ENCODE peak calls at places on chromosome 4, in eight cellular contexts. V, H, G, D, U, B, A and I are unnamed samples. For H3K36me3, the result is how much of the 10 kb centered on the place peaks cover.

GRCh38 chr4:140372607-140373327 is 679 bp upstream of the SCOC start:
- DNase-seq in V (peak), H (no peak), G (peak), D (peak), U (peak), B (peak), A (no peak), I (no peak)

GRCh38 chr4:82017680-82018079 is 356.1 kb downstream of the HNRNPD start:
- DNase-seq in V (no peak), H (no peak), G (peak), D (no peak), U (no peak), B (peak), A (no peak), I (peak)

GRCh38 chr4:131551306-131551705 is 1597.8 kb upstream of the PCDH10 start:
- DNase-seq in V (no peak), H (no peak), G (no peak), D (no peak), U (no peak), B (no peak), A (no peak), I (no peak)

GRCh38 chr4:151783867-151784266 is 23.1 kb upstream of the GATB start:
- DNase-seq in V (no peak), H (no peak), G (no peak), D (no peak), U (no peak), B (no peak), A (no peak), I (peak)

GRCh38 chr4:58514299-58514698 is 1404.1 kb upstream of the IGFBP7 start:
- DNase-seq in V (no peak), H (no peak), G (no peak), D (no peak), U (no peak), B (no peak), A (no peak), I (no peak)

GRCh38 chr4:87041142-87041541 is 106.3 kb downstream of the AFF1 start:
- DNase-seq in V (no peak), H (no peak), G (no peak), D (no peak), U (no peak), B (peak), A (no peak), I (peak)

GRCh38 chr4:73662709-73663546 is 42.7 kb upstream of the RASSF6 start:
- DNase-seq in V (no peak), H (no peak), G (no peak), D (no peak), U (no peak), B (peak), A (no peak), I (peak)

GRCh38 chr4:166655705-166656104 is 578.6 kb downstream of the SPOCK3 start:
- DNase-seq in V (no peak), H (no peak), G (no peak), D (no peak), U (no peak), B (no peak), A (no peak), I (no peak)

GRCh38 chr4:116599859-116600258 is 485.5 kb downstream of the TRAM1L1 start:
- DNase-seq in V (no peak), H (peak), G (no peak), D (no peak), U (no peak), B (no peak), A (peak), I (no peak)

GRCh38 chr4:110518889-110519490 is 43.0 kb downstream of the ENPEP start:
- DNase-seq in V (peak), H (no peak), G (peak), D (peak), U (peak), B (peak), A (no peak), I (no peak)

GRCh38 chr4:141763373-141763772 is 127.0 kb downstream of the IL15 start:
- DNase-seq in V (no peak), H (no peak), G (no peak), D (no peak), U (no peak), B (no peak), A (no peak), I (no peak)

GRCh38 chr4:141081921-141082381 is 51.3 kb downstream of the RNF150 start:
- DNase-seq in V (no peak), H (no peak), G (no peak), D (no peak), U (no peak), B (no peak), A (no peak), I (no peak)

DNA sequence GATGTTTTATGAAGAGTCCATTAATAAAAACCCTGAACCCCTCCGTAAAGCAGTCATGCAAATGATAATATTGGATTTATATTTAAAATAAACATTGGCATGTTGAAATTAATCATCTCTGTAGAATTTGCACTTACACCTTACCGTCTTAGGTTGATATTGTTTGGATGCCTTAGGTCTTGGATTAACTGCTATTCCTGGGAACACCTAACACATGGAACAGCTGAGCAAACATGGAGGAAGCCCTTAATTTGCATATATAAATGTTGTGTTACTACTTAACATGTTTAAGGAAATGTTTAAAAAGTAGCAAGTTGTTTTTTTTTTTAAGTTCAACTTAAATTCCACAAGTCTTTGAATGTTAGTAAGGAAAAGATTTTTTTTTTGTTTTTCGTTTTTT is 62.5 kb downstream of the NSD2 start:
- DNase-seq in V (no peak), H (no peak), G (no peak), D (no peak), U (no peak), B (no peak), A (no peak), I (no peak)
- H3K36me3 ChIP-seq in V (under half), H (under half), G (under half), D (under half), U (under half), B (under half), A (under half), I (under half)

DNA sequence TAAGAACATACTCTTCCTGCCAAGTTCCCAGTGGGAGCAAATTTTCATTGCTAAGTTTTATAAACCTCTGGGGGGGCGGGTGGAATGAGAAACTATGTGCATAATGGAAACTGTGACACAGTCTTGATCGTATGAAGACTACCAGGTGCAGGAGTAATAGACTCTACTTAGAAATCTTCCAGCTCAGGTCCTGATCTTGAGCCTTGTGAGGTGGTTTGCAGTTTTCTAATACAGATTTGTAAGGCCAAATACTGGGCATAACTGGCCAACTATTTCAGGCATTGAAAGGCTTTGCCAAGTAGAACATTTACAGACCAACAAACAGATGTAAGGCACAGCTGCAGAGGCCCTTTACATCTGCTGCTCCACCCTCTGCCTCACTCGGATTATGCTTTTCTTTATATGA is 89.7 kb upstream of the CBR4 start:
- DNase-seq in V (no peak), H (no peak), G (no peak), D (no peak), U (no peak), B (peak), A (no peak), I (peak)
- H3K36me3 ChIP-seq in V (under half), H (under half), G (under half), D (under half), U (half or more), B (under half), A (under half), I (under half)

GRCh38 chr4:732480-732879 is 26.8 kb downstream of the PCGF3 start:
- DNase-seq in V (no peak), H (no peak), G (no peak), D (no peak), U (no peak), B (no peak), A (peak), I (no peak)
- H3K36me3 ChIP-seq in V (under half), H (under half), G (under half), D (under half), U (under half), B (under half), A (under half), I (under half)

GRCh38 chr4:112652216-112652615 is 15.3 kb downstream of the LARP7 start:
- DNase-seq in V (no peak), H (peak), G (no peak), D (no peak), U (no peak), B (no peak), A (no peak), I (no peak)

GRCh38 chr4:112650332-112650731 is 13.4 kb downstream of the LARP7 start:
- DNase-seq in V (no peak), H (no peak), G (no peak), D (no peak), U (no peak), B (no peak), A (no peak), I (no peak)

GRCh38 chr4:112651641-112652040 is 14.7 kb downstream of the LARP7 start:
- DNase-seq in V (no peak), H (no peak), G (no peak), D (no peak), U (no peak), B (no peak), A (no peak), I (no peak)

GRCh38 chr4:112655270-112655669 is 18.3 kb downstream of the LARP7 start:
- DNase-seq in V (no peak), H (no peak), G (no peak), D (no peak), U (no peak), B (no peak), A (no peak), I (no peak)
- H3K36me3 ChIP-seq in V (under half), H (under half), G (under half), D (half or more), U (half or more), B (under half), A (under half), I (under half)

DNA sequence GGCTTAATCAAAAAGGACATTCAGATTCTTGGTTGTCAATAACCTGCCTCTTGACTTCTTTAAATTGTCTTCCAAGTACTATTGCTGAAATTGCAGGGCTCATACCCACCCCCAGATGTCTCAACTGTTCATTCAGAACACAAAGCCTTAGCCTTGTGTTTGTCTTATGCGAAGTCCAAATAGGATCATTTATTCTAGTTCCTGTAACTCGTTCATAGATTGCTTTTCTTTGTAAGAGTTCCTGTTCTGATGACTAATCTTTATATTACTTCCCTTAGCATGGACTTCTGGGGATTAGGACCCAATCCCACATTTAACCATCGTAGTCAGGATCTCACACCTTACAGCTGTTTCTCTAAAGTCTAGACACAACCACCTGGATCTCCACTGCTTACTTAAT is 226.0 kb downstream of the VEGFC start:
- DNase-seq in V (no peak), H (no peak), G (no peak), D (no peak), U (no peak), B (no peak), A (no peak), I (no peak)
- H3K36me3 ChIP-seq in V (under half), H (under half), G (under half), D (under half), U (under half), B (under half), A (under half), I (under half)

DNA sequence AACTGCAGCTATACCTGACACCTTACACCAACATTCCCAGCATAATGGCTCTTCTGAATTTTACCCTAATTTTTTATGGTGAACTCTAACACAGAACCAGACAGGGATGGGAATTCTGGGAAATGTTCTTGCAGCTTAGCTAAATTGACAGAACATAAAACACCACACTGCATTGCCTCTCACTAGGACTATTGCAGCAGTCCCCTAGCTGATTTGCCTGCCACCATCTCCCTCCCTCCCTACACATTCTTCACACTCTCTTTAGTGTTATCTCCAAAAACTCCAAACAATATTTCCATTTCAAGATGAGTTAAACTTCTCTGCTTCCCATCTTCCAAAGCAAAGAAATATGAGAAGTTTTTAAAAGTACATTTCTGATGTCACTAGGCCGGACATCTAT is 733.9 kb upstream of the INTU start:
- DNase-seq in V (no peak), H (no peak), G (no peak), D (no peak), U (no peak), B (no peak), A (no peak), I (no peak)
- H3K36me3 ChIP-seq in V (under half), H (under half), G (under half), D (under half), U (under half), B (under half), A (under half), I (under half)